ENCODE peak calls at places on chromosomes 11 and 22, in four cellular contexts. U, A, Y and J are unnamed samples.

GRCh38 chr11:62713343-62713742 is 5.9 kb downstream of the GNG3 start:
- DNase-seq in U (peak), A (peak), Y (no peak), J (peak)

GRCh38 chr11:92892769-92893168 is 76.7 kb upstream of the MTNR1B start:
- DNase-seq in U (no peak), A (no peak), Y (no peak), J (no peak)

GRCh38 chr22:49553518-49554295 is 274.0 kb downstream of the BRD1 start:
- DNase-seq in U (no peak), A (no peak), Y (no peak), J (no peak)

GRCh38 chr11:122727101-122727929 is 71.8 kb downstream of the UBASH3B start:
- DNase-seq in U (peak), A (peak), Y (peak), J (no peak)

GRCh38 chr11:75536786-75537629 is 11.3 kb upstream of the GDPD5 start:
- DNase-seq in U (no peak), A (no peak), Y (peak), J (no peak)

GRCh38 chr22:48824673-48825651 is 1002.7 kb downstream of the BRD1 start:
- DNase-seq in U (no peak), A (no peak), Y (no peak), J (no peak)

GRCh38 chr22:32796865-32797573 is 4.5 kb upstream of the TIMP3 start:
- DNase-seq in U (peak), A (peak), Y (peak), J (peak)

GRCh38 chr11:19311306-19312030 is 70.7 kb upstream of the E2F8 start:
- DNase-seq in U (peak), A (peak), Y (peak), J (peak)

GRCh38 chr22:20238567-20239062 is 29.5 kb downstream of the RTN4R start:
- DNase-seq in U (peak), A (peak), Y (no peak), J (no peak)

GRCh38 chr11:126405374-126405773 is 49.9 kb downstream of the ST3GAL4 start:
- DNase-seq in U (no peak), A (peak), Y (no peak), J (no peak)

GRCh38 chr11:761526-762108 is 14.4 kb downstream of the TALDO1 start:
- DNase-seq in U (no peak), A (no peak), Y (no peak), J (no peak)

GRCh38 chr22:25783856-25784255 is 41.9 kb downstream of the MYO18B start:
- DNase-seq in U (no peak), A (no peak), Y (no peak), J (no peak)

GRCh38 chr11:1348146-1348545 is 38.7 kb upstream of the TOLLIP start:
- DNase-seq in U (no peak), A (no peak), Y (no peak), J (no peak)

GRCh38 chr22:19431641-19432091 is at the start of gene HIRA:
- DNase-seq in U (peak), A (peak), Y (peak), J (peak)

GRCh38 chr11:123439616-123440015 is 9.5 kb downstream of the GRAMD1B start:
- DNase-seq in U (no peak), A (no peak), Y (no peak), J (no peak)

GRCh38 chr11:17658211-17658610 is 61.2 kb upstream of the MYOD1 start:
- DNase-seq in U (no peak), A (no peak), Y (no peak), J (no peak)

GRCh38 chr11:73095613-73096012 is 46.5 kb downstream of the FCHSD2 start:
- DNase-seq in U (no peak), A (no peak), Y (no peak), J (no peak)

GRCh38 chr11:57251491-57252104 is 14.5 kb upstream of the APLNR start:
- DNase-seq in U (no peak), A (no peak), Y (peak), J (no peak)

GRCh38 chr11:118215262-118215661 is 9.5 kb downstream of the JAML start:
- DNase-seq in U (no peak), A (no peak), Y (no peak), J (no peak)

GRCh38 chr11:8389034-8389996 is 125.6 kb upstream of the LMO1 start:
- DNase-seq in U (no peak), A (no peak), Y (no peak), J (peak)

GRCh38 chr22:49432211-49432905 is 395.3 kb downstream of the BRD1 start:
- DNase-seq in U (no peak), A (no peak), Y (no peak), J (no peak)

GRCh38 chr11:127000991-127001390 is 421 bp upstream of the KIRREL3 start:
- DNase-seq in U (no peak), A (no peak), Y (peak), J (no peak)

GRCh38 chr11:61949169-61950034 is 749 bp upstream of the BEST1 start:
- DNase-seq in U (peak), A (peak), Y (peak), J (peak)

GRCh38 chr11:13009476-13009920 is 382 bp downstream of the RASSF10 start:
- DNase-seq in U (no peak), A (no peak), Y (no peak), J (no peak)

GRCh38 chr22:37427711-37428635 is 694 bp upstream of the ELFN2 start:
- DNase-seq in U (no peak), A (no peak), Y (no peak), J (no peak)

GRCh38 chr11:58928082-58928574 is 11.2 kb upstream of the GLYATL1 start:
- DNase-seq in U (no peak), A (no peak), Y (peak), J (no peak)

GRCh38 chr11:86182976-86183584 is 61.5 kb upstream of the EED start:
- DNase-seq in U (peak), A (peak), Y (no peak), J (peak)

GRCh38 chr22:31233001-31233400 is 20.9 kb downstream of the LIMK2 start:
- DNase-seq in U (no peak), A (no peak), Y (no peak), J (no peak)

GRCh38 chr22:41919357-41920224 is 4.7 kb upstream of the SHISA8 start:
- DNase-seq in U (peak), A (peak), Y (peak), J (no peak)

GRCh38 chr11:12845739-12846358 is 163.3 kb upstream of the RASSF10 start:
- DNase-seq in U (peak), A (peak), Y (peak), J (peak)

GRCh38 chr22:19761022-19761499 is 483 bp downstream of the TBX1 start:
- DNase-seq in U (no peak), A (no peak), Y (no peak), J (no peak)

GRCh38 chr22:35837328-35837727 is 119.7 kb downstream of the APOL5 start:
- DNase-seq in U (no peak), A (no peak), Y (no peak), J (no peak)

GRCh38 chr11:130047141-130047540 is 22.6 kb upstream of the APLP2 start:
- DNase-seq in U (no peak), A (no peak), Y (no peak), J (no peak)